ENCODE peak calls at places on chromosomes 16 and 17, in eight cellular contexts. One of them, this sample, is unnamed.

GRCh38 chr17:74527081-74527480 is 4.2 kb downstream of the CD300LB start:
- DNase-seq in activated T-cell treated with anti-CD3 and anti-CD28 coated beads for 1 hour: no peak
- DNase-seq in Caki2: no peak
- DNase-seq in stimulated activated CD8-positive, alpha-beta memory T cell treated with anti-CD3 and anti-CD28 coated beads, Interleukin-4, amount 100 ng/mL, for 1 hour: no peak
- DNase-seq in iPS-NIHi11: peak
- DNase-seq in activated T-helper 1 cell treated with Interleukin-2 at 50 U/mL for 16 hours: no peak
- DNase-seq in activated CD8-positive, alpha-beta memory T cell treated with anti-CD3 and anti-CD28 coated beads for 1 hour: no peak
- DNase-seq in Right ventricle myocardium superior: no peak
- DNase-seq in this sample: no peak

GRCh38 chr16:27083861-27084261 is 17.1 kb downstream of the C16orf82 start:
- DNase-seq in iPS-NIHi11: peak
- DNase-seq in Caki2: no peak
- DNase-seq in stimulated activated CD8-positive, alpha-beta memory T cell treated with anti-CD3 and anti-CD28 coated beads, Interleukin-4, amount 100 ng/mL, for 1 hour: no peak
- DNase-seq in Right ventricle myocardium superior: no peak
- DNase-seq in activated T-helper 1 cell treated with Interleukin-2 at 50 U/mL for 16 hours: no peak
- DNase-seq in activated T-cell treated with anti-CD3 and anti-CD28 coated beads for 1 hour: no peak
- DNase-seq in activated CD8-positive, alpha-beta memory T cell treated with anti-CD3 and anti-CD28 coated beads for 1 hour: no peak
- DNase-seq in this sample: no peak

GRCh38 chr16:8894736-8895334 is 12.7 kb downstream of the LITAFD start:
- DNase-seq in activated T-helper 1 cell treated with Interleukin-2 at 50 U/mL for 16 hours: no peak
- DNase-seq in iPS-NIHi11: no peak
- DNase-seq in Caki2: no peak
- DNase-seq in Right ventricle myocardium superior: no peak
- DNase-seq in activated CD8-positive, alpha-beta memory T cell treated with anti-CD3 and anti-CD28 coated beads for 1 hour: no peak
- DNase-seq in activated T-cell treated with anti-CD3 and anti-CD28 coated beads for 1 hour: no peak
- DNase-seq in stimulated activated CD8-positive, alpha-beta memory T cell treated with anti-CD3 and anti-CD28 coated beads, Interleukin-4, amount 100 ng/mL, for 1 hour: no peak
- DNase-seq in this sample: no peak

GRCh38 chr16:35574454-35575431 is 2115.3 kb downstream of the TP53TG3F start:
- DNase-seq in Right ventricle myocardium superior: no peak
- DNase-seq in activated T-helper 1 cell treated with Interleukin-2 at 50 U/mL for 16 hours: no peak
- DNase-seq in activated T-cell treated with anti-CD3 and anti-CD28 coated beads for 1 hour: no peak
- DNase-seq in iPS-NIHi11: no peak
- DNase-seq in stimulated activated CD8-positive, alpha-beta memory T cell treated with anti-CD3 and anti-CD28 coated beads, Interleukin-4, amount 100 ng/mL, for 1 hour: no peak
- DNase-seq in Caki2: no peak
- DNase-seq in activated CD8-positive, alpha-beta memory T cell treated with anti-CD3 and anti-CD28 coated beads for 1 hour: no peak
- DNase-seq in this sample: no peak

GRCh38 chr17:75516619-75517276 is 420 bp downstream of the TSEN54 start:
- DNase-seq in activated CD8-positive, alpha-beta memory T cell treated with anti-CD3 and anti-CD28 coated beads for 1 hour: no peak
- DNase-seq in Right ventricle myocardium superior: no peak
- DNase-seq in stimulated activated CD8-positive, alpha-beta memory T cell treated with anti-CD3 and anti-CD28 coated beads, Interleukin-4, amount 100 ng/mL, for 1 hour: no peak
- DNase-seq in activated T-cell treated with anti-CD3 and anti-CD28 coated beads for 1 hour: peak
- DNase-seq in iPS-NIHi11: peak
- DNase-seq in activated T-helper 1 cell treated with Interleukin-2 at 50 U/mL for 16 hours: peak
- DNase-seq in Caki2: no peak
- DNase-seq in this sample: no peak

GRCh38 chr17:55730380-55730779 is 7.7 kb upstream of the TMEM100 start:
- DNase-seq in activated T-cell treated with anti-CD3 and anti-CD28 coated beads for 1 hour: no peak
- DNase-seq in Right ventricle myocardium superior: no peak
- DNase-seq in stimulated activated CD8-positive, alpha-beta memory T cell treated with anti-CD3 and anti-CD28 coated beads, Interleukin-4, amount 100 ng/mL, for 1 hour: no peak
- DNase-seq in Caki2: no peak
- DNase-seq in activated T-helper 1 cell treated with Interleukin-2 at 50 U/mL for 16 hours: no peak
- DNase-seq in iPS-NIHi11: no peak
- DNase-seq in activated CD8-positive, alpha-beta memory T cell treated with anti-CD3 and anti-CD28 coated beads for 1 hour: no peak
- DNase-seq in this sample: no peak

GRCh38 chr17:65359016-65359415 is 202.4 kb downstream of the AXIN2 start:
- DNase-seq in activated T-cell treated with anti-CD3 and anti-CD28 coated beads for 1 hour: no peak
- DNase-seq in Caki2: peak
- DNase-seq in activated CD8-positive, alpha-beta memory T cell treated with anti-CD3 and anti-CD28 coated beads for 1 hour: no peak
- DNase-seq in Right ventricle myocardium superior: no peak
- DNase-seq in stimulated activated CD8-positive, alpha-beta memory T cell treated with anti-CD3 and anti-CD28 coated beads, Interleukin-4, amount 100 ng/mL, for 1 hour: no peak
- DNase-seq in activated T-helper 1 cell treated with Interleukin-2 at 50 U/mL for 16 hours: no peak
- DNase-seq in iPS-NIHi11: no peak
- DNase-seq in this sample: no peak

GRCh38 chr16:31474173-31474714 is 2.3 kb downstream of the TGFB1I1 start:
- DNase-seq in stimulated activated CD8-positive, alpha-beta memory T cell treated with anti-CD3 and anti-CD28 coated beads, Interleukin-4, amount 100 ng/mL, for 1 hour: no peak
- DNase-seq in activated CD8-positive, alpha-beta memory T cell treated with anti-CD3 and anti-CD28 coated beads for 1 hour: no peak
- DNase-seq in iPS-NIHi11: no peak
- DNase-seq in activated T-cell treated with anti-CD3 and anti-CD28 coated beads for 1 hour: no peak
- DNase-seq in Right ventricle myocardium superior: no peak
- DNase-seq in Caki2: no peak
- DNase-seq in activated T-helper 1 cell treated with Interleukin-2 at 50 U/mL for 16 hours: no peak
- DNase-seq in this sample: no peak